ENCODE peak calls at places on chromosomes 2 and 18, in five cellular contexts. One of them, this sample, is unnamed.

GRCh38 chr18:69567813-69568488 is 167.3 kb downstream of the DOK6 start:
- DNase-seq in omental fat pad: no peak
- DNase-seq in neural progenitor cell: peak; percentile 25
- DNase-seq in GM10248: no peak
- DNase-seq in HCT116: no peak
- DNase-seq in this sample: no peak

GRCh38 chr2:6053711-6054393 is 361.7 kb downstream of the SOX11 start:
- DNase-seq in omental fat pad: no peak
- DNase-seq in neural progenitor cell: no peak
- DNase-seq in GM10248: no peak
- DNase-seq in HCT116: no peak
- DNase-seq in this sample: no peak

GRCh38 chr2:107068502-107068901 is 182.5 kb upstream of the ST6GAL2 start:
- DNase-seq in omental fat pad: no peak
- DNase-seq in neural progenitor cell: no peak
- DNase-seq in GM10248: no peak
- DNase-seq in HCT116: no peak
- DNase-seq in this sample: no peak

GRCh38 chr2:10343191-10343590 is 40.5 kb downstream of the HPCAL1 start:
- DNase-seq in omental fat pad: no peak
- DNase-seq in neural progenitor cell: no peak
- DNase-seq in GM10248: no peak
- DNase-seq in HCT116: no peak
- DNase-seq in this sample: no peak

GRCh38 chr18:48031011-48031480 is 100.6 kb upstream of the SMAD2 start:
- DNase-seq in omental fat pad: no peak
- DNase-seq in neural progenitor cell: peak; percentile 82
- DNase-seq in GM10248: peak; percentile 44
- DNase-seq in HCT116: peak; percentile 51
- DNase-seq in this sample: no peak

GRCh38 chr2:48589170-48589767 is 28.4 kb upstream of the GTF2A1L start:
- DNase-seq in omental fat pad: no peak
- DNase-seq in neural progenitor cell: peak; percentile 44
- DNase-seq in GM10248: peak; percentile 25
- DNase-seq in HCT116: peak; percentile 28
- DNase-seq in this sample: no peak

GRCh38 chr18:12933323-12933722 is 14.5 kb upstream of the SEH1L start:
- DNase-seq in omental fat pad: no peak
- DNase-seq in neural progenitor cell: peak; percentile 58
- DNase-seq in GM10248: no peak
- DNase-seq in HCT116: no peak
- DNase-seq in this sample: no peak

GRCh38 chr18:61551586-61551985 is 218.4 kb downstream of the CDH20 start:
- DNase-seq in omental fat pad: no peak
- DNase-seq in neural progenitor cell: peak; percentile 81
- DNase-seq in GM10248: peak; percentile 55
- DNase-seq in HCT116: peak; percentile 79
- DNase-seq in this sample: peak; percentile 77

GRCh38 chr2:171432969-171433762 is 624 bp downstream of the METTL8 start:
- DNase-seq in omental fat pad: no peak
- DNase-seq in neural progenitor cell: peak; percentile 56
- DNase-seq in GM10248: peak; percentile 52
- DNase-seq in HCT116: peak; percentile 63
- DNase-seq in this sample: no peak

GRCh38 chr18:8868779-8869415 is 163.5 kb downstream of the MTCL1 start:
- DNase-seq in omental fat pad: no peak
- DNase-seq in neural progenitor cell: no peak
- DNase-seq in GM10248: no peak
- DNase-seq in HCT116: no peak
- DNase-seq in this sample: no peak

GRCh38 chr18:75005622-75006021 is 203.3 kb downstream of the PTGR3 start:
- DNase-seq in omental fat pad: no peak
- DNase-seq in neural progenitor cell: no peak
- DNase-seq in GM10248: no peak
- DNase-seq in HCT116: no peak
- DNase-seq in this sample: no peak

GRCh38 chr18:45423664-45424063 is 191.6 kb upstream of the SLC14A2 start:
- DNase-seq in omental fat pad: no peak
- DNase-seq in neural progenitor cell: no peak
- DNase-seq in GM10248: no peak
- DNase-seq in HCT116: no peak
- DNase-seq in this sample: no peak

GRCh38 chr18:48785091-48785614 is 165.6 kb downstream of the SMAD7 start:
- DNase-seq in omental fat pad: no peak
- DNase-seq in neural progenitor cell: no peak
- DNase-seq in GM10248: peak; percentile 88
- DNase-seq in HCT116: no peak
- DNase-seq in this sample: no peak

GRCh38 chr2:237500681-237501424 is 13.8 kb downstream of the MLPH start:
- DNase-seq in omental fat pad: no peak
- DNase-seq in neural progenitor cell: no peak
- DNase-seq in GM10248: no peak
- DNase-seq in HCT116: peak; percentile 94
- DNase-seq in this sample: peak; percentile 63

GRCh38 chr2:42879913-42880737 is 87.7 kb upstream of the HAAO start:
- DNase-seq in omental fat pad: peak; percentile 19
- DNase-seq in neural progenitor cell: no peak
- DNase-seq in GM10248: peak; percentile 4
- DNase-seq in HCT116: no peak
- DNase-seq in this sample: no peak

GRCh38 chr2:160336091-160336490 is 136.0 kb upstream of the ITGB6 start:
- DNase-seq in omental fat pad: no peak
- DNase-seq in neural progenitor cell: no peak
- DNase-seq in GM10248: no peak
- DNase-seq in HCT116: no peak
- DNase-seq in this sample: peak; percentile 40

GRCh38 chr2:196252408-196253114 is 81.2 kb upstream of the STK17B start:
- DNase-seq in omental fat pad: no peak
- DNase-seq in neural progenitor cell: no peak
- DNase-seq in GM10248: no peak
- DNase-seq in HCT116: no peak
- DNase-seq in this sample: no peak

GRCh38 chr18:25334588-25334987 is 17.4 kb downstream of the ZNF521 start:
- DNase-seq in omental fat pad: no peak
- DNase-seq in neural progenitor cell: no peak
- DNase-seq in GM10248: no peak
- DNase-seq in HCT116: no peak
- DNase-seq in this sample: no peak

GRCh38 chr2:196354186-196354585 is 182.8 kb upstream of the STK17B start:
- DNase-seq in omental fat pad: no peak
- DNase-seq in neural progenitor cell: no peak
- DNase-seq in GM10248: no peak
- DNase-seq in HCT116: no peak
- DNase-seq in this sample: no peak

GRCh38 chr2:26606847-26607190 is 34.3 kb downstream of the CIB4 start:
- DNase-seq in omental fat pad: no peak
- DNase-seq in neural progenitor cell: no peak
- DNase-seq in GM10248: no peak
- DNase-seq in HCT116: peak; percentile 34
- DNase-seq in this sample: no peak

GRCh38 chr2:77268626-77269025 is 253.6 kb downstream of the LRRTM4 start:
- DNase-seq in omental fat pad: no peak
- DNase-seq in neural progenitor cell: no peak
- DNase-seq in GM10248: no peak
- DNase-seq in HCT116: no peak
- DNase-seq in this sample: no peak

GRCh38 chr2:126900646-126901319 is 2.1 kb downstream of the TEX51 start:
- DNase-seq in omental fat pad: no peak
- DNase-seq in neural progenitor cell: no peak
- DNase-seq in GM10248: no peak
- DNase-seq in HCT116: no peak
- DNase-seq in this sample: no peak

GRCh38 chr2:17580319-17580715 is 39.8 kb downstream of the VSNL1 start:
- DNase-seq in omental fat pad: no peak
- DNase-seq in neural progenitor cell: no peak
- DNase-seq in GM10248: no peak
- DNase-seq in HCT116: no peak
- DNase-seq in this sample: no peak

GRCh38 chr2:195575879-195576391 is 81.1 kb upstream of the SLC39A10 start:
- DNase-seq in omental fat pad: no peak
- DNase-seq in neural progenitor cell: peak; percentile 16
- DNase-seq in GM10248: peak; percentile 38
- DNase-seq in HCT116: peak; percentile 24
- DNase-seq in this sample: peak; percentile 56

GRCh38 chr2:226869371-226869770 is 33.5 kb downstream of the RHBDD1 start:
- DNase-seq in omental fat pad: no peak
- DNase-seq in neural progenitor cell: no peak
- DNase-seq in GM10248: no peak
- DNase-seq in HCT116: no peak
- DNase-seq in this sample: no peak

GRCh38 chr2:160224060-160224459 is 24.0 kb upstream of the ITGB6 start:
- DNase-seq in omental fat pad: no peak
- DNase-seq in neural progenitor cell: no peak
- DNase-seq in GM10248: peak; percentile 79
- DNase-seq in HCT116: peak; percentile 84
- DNase-seq in this sample: no peak

GRCh38 chr2:2558476-2558875 is 227.4 kb upstream of the MYT1L start:
- DNase-seq in omental fat pad: no peak
- DNase-seq in neural progenitor cell: no peak
- DNase-seq in GM10248: no peak
- DNase-seq in HCT116: no peak
- DNase-seq in this sample: no peak

GRCh38 chr2:65749549-65749948 is 317.1 kb upstream of the SPRED2 start:
- DNase-seq in omental fat pad: no peak
- DNase-seq in neural progenitor cell: no peak
- DNase-seq in GM10248: no peak
- DNase-seq in HCT116: no peak
- DNase-seq in this sample: no peak

GRCh38 chr2:191250400-191250799 is 5.2 kb downstream of the MYO1B start:
- DNase-seq in omental fat pad: no peak
- DNase-seq in neural progenitor cell: no peak
- DNase-seq in GM10248: no peak
- DNase-seq in HCT116: no peak
- DNase-seq in this sample: no peak

GRCh38 chr2:64989982-64990614 is 899 bp downstream of the SLC1A4 start:
- DNase-seq in omental fat pad: no peak
- DNase-seq in neural progenitor cell: peak; percentile 28
- DNase-seq in GM10248: peak; percentile 28
- DNase-seq in HCT116: no peak
- DNase-seq in this sample: no peak

GRCh38 chr18:45666520-45666919 is 51.2 kb downstream of the SLC14A2 start:
- DNase-seq in omental fat pad: no peak
- DNase-seq in neural progenitor cell: no peak
- DNase-seq in GM10248: peak; percentile 51
- DNase-seq in HCT116: no peak
- DNase-seq in this sample: no peak

GRCh38 chr2:192571636-192572035 is 376.9 kb upstream of the TMEFF2 start:
- DNase-seq in omental fat pad: no peak
- DNase-seq in neural progenitor cell: no peak
- DNase-seq in GM10248: no peak
- DNase-seq in HCT116: no peak
- DNase-seq in this sample: no peak

GRCh38 chr2:85956647-85957039 is 67.9 kb upstream of the ST3GAL5 start:
- DNase-seq in omental fat pad: no peak
- DNase-seq in neural progenitor cell: no peak
- DNase-seq in GM10248: no peak
- DNase-seq in HCT116: no peak
- DNase-seq in this sample: no peak

GRCh38 chr2:140472676-140473075 is 1658.1 kb downstream of the LRP1B start:
- DNase-seq in omental fat pad: no peak
- DNase-seq in neural progenitor cell: no peak
- DNase-seq in GM10248: no peak
- DNase-seq in HCT116: no peak
- DNase-seq in this sample: no peak

GRCh38 chr2:119293254-119293653 is 69.6 kb downstream of the STEAP3 start:
- DNase-seq in omental fat pad: no peak
- DNase-seq in neural progenitor cell: no peak
- DNase-seq in GM10248: no peak
- DNase-seq in HCT116: no peak
- DNase-seq in this sample: no peak

GRCh38 chr18:67199993-67200617 is 316.4 kb downstream of the DSEL start:
- DNase-seq in omental fat pad: no peak
- DNase-seq in neural progenitor cell: peak; percentile 60
- DNase-seq in GM10248: peak; percentile 27
- DNase-seq in HCT116: peak; percentile 8
- DNase-seq in this sample: peak; percentile 14
- TF ChIP-seq CTCF in omental fat pad: no peak
- TF ChIP-seq CTCF in neural progenitor cell: peak; percentile 81
- TF ChIP-seq CTCF in GM10248: peak; percentile 61
- TF ChIP-seq CTCF in HCT116: peak; percentile 46
- TF ChIP-seq CTCF in this sample: peak; percentile 53

DNA sequence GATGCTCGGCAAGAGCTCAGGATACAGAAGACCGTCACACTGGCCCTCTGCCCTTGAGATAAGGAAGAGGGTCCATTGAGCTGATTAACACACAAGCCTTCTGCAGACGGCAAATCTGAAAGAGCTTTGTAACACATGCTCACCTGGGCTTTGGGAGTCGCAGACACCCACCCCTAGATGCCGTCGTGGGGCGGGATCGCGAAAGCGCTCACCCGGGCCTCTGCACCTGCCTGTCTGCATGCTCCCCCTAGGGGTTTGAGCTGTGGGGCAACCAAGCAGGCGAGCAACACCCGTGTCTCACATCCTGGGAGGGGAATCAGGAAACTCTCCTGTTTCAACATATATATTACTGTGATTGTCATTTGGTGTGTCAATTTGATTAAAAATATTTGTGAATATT is 99.8 kb upstream of the KCNH7 start:
- DNase-seq in omental fat pad: no peak
- DNase-seq in neural progenitor cell: no peak
- DNase-seq in GM10248: no peak
- DNase-seq in HCT116: no peak
- DNase-seq in this sample: no peak
- TF ChIP-seq CTCF in omental fat pad: no peak
- TF ChIP-seq CTCF in neural progenitor cell: peak; percentile 19
- TF ChIP-seq CTCF in GM10248: no peak
- TF ChIP-seq CTCF in HCT116: no peak
- TF ChIP-seq CTCF in this sample: no peak

DNA sequence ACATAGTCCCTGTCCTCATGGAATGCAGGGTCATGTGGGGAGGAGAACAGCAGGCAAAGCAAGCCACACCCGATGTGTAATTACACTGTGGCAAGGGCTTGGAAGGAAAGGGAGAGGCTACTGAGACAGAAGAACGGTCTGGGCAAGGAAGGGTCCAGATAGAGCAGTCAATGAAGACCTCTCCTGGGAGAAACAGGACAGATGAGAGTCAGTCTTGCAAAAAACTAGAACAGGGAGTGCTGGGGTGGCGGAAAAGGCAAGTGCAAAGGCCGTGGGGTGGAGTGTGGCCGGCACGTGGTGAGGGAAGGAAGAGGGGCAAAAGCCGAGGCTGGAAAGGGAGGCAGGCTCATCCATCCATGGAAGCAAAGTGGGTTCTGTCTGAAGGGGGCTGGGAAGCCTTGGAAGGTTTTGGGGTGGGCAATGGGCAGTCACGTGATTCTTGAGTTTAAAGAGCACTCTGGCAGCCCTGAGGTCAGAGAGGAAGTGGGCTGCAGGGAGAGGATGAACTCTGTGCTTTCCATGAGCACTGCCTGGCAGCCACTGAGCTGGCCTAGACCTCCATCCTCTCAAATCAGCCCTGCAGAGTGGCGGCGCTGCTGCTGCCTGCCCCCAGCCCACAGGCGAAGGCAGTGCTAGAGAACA is 182.2 kb downstream of the INHBB start:
- DNase-seq in omental fat pad: no peak
- DNase-seq in neural progenitor cell: no peak
- DNase-seq in GM10248: no peak
- DNase-seq in HCT116: no peak
- DNase-seq in this sample: no peak
- TF ChIP-seq CTCF in omental fat pad: no peak
- TF ChIP-seq CTCF in neural progenitor cell: no peak
- TF ChIP-seq CTCF in GM10248: no peak
- TF ChIP-seq CTCF in HCT116: no peak
- TF ChIP-seq CTCF in this sample: no peak

GRCh38 chr2:212892193-212892592 is 259.2 kb downstream of the IKZF2 start:
- DNase-seq in omental fat pad: no peak
- DNase-seq in neural progenitor cell: peak; percentile 50
- DNase-seq in GM10248: no peak
- DNase-seq in HCT116: peak; percentile 55
- DNase-seq in this sample: no peak
- TF ChIP-seq CTCF in omental fat pad: no peak
- TF ChIP-seq CTCF in neural progenitor cell: peak; percentile 50
- TF ChIP-seq CTCF in GM10248: no peak
- TF ChIP-seq CTCF in HCT116: peak; percentile 56
- TF ChIP-seq CTCF in this sample: peak; percentile 37

This sample was measured in AG09319.